ENCODE peak calls at places on chromosomes 11 and 22, in five cellular contexts. I, O, Z, U and H are unnamed samples.

GRCh38 chr11:57746920-57747319 is 4.7 kb downstream of the BTBD18 start:
- DNase-seq in I (no peak), O (no peak), Z (no peak), U (no peak), H (no peak)

GRCh38 chr11:83037877-83038276 is 33.8 kb downstream of the RAB30 start:
- DNase-seq in I (no peak), O (no peak), Z (no peak), U (no peak), H (no peak)

GRCh38 chr22:45298934-45299505 is 10.7 kb upstream of the FAM118A start:
- DNase-seq in I (no peak), O (no peak), Z (no peak), U (no peak), H (no peak)

GRCh38 chr11:75341583-75341982 is 9.9 kb downstream of the ARRB1 start:
- DNase-seq in I (no peak), O (no peak), Z (no peak), U (no peak), H (no peak)

GRCh38 chr11:14015711-14016110 is 53.2 kb downstream of the SPON1 start:
- DNase-seq in I (no peak), O (no peak), Z (no peak), U (peak; percentile 21), H (peak; percentile 64)

GRCh38 chr11:123653405-123653996 is 923 bp downstream of the SCN3B start:
- DNase-seq in I (no peak), O (no peak), Z (no peak), U (peak; percentile 33), H (no peak)

GRCh38 chr11:57527056-57527631 is 3.4 kb downstream of the TIMM10 start:
- DNase-seq in I (peak; percentile 62), O (peak; percentile 93), Z (peak; percentile 95), U (peak; percentile 46), H (peak; percentile 93)

GRCh38 chr11:134341805-134342571 is 10.2 kb downstream of the GLB1L2 start:
- DNase-seq in I (no peak), O (no peak), Z (no peak), U (no peak), H (no peak)

GRCh38 chr22:44574057-44574456 is 76.0 kb upstream of the RTL6 start:
- DNase-seq in I (peak; percentile 24), O (no peak), Z (no peak), U (peak; percentile 13), H (no peak)

GRCh38 chr11:65504671-65505433 is 6.0 kb downstream of the MALAT1 start:
- DNase-seq in I (no peak), O (no peak), Z (no peak), U (no peak), H (no peak)

GRCh38 chr11:79220171-79220570 is 220.7 kb downstream of the TENM4 start:
- DNase-seq in I (no peak), O (no peak), Z (no peak), U (no peak), H (no peak)

GRCh38 chr22:36475341-36475740 is 6.1 kb downstream of the TXN2 start:
- DNase-seq in I (no peak), O (no peak), Z (no peak), U (no peak), H (no peak)

GRCh38 chr11:106789406-106789805 is 228.9 kb downstream of the GUCY1A2 start:
- DNase-seq in I (no peak), O (no peak), Z (no peak), U (no peak), H (no peak)

GRCh38 chr22:44975444-44976262 is 34.2 kb downstream of the PHF21B start:
- DNase-seq in I (peak; percentile 79), O (peak; percentile 98), Z (peak; percentile 67), U (peak; percentile 54), H (no peak)

GRCh38 chr11:29934115-29934638 is 82.7 kb downstream of the KCNA4 start:
- DNase-seq in I (no peak), O (no peak), Z (no peak), U (no peak), H (no peak)

GRCh38 chr22:43887391-43887790 is 4.4 kb downstream of the PNPLA5 start:
- DNase-seq in I (no peak), O (no peak), Z (no peak), U (no peak), H (no peak)

GRCh38 chr11:83819936-83820549 is 533.9 kb upstream of the CCDC90B start:
- DNase-seq in I (no peak), O (no peak), Z (peak; percentile 52), U (peak; percentile 41), H (no peak)

GRCh38 chr22:23054531-23055257 is 15.6 kb upstream of the GNAZ start:
- DNase-seq in I (no peak), O (peak; percentile 36), Z (no peak), U (no peak), H (peak; percentile 79)

GRCh38 chr22:21014202-21015050 is 539 bp upstream of the P2RX6 start:
- DNase-seq in I (peak; percentile 88), O (peak; percentile 94), Z (peak; percentile 57), U (peak; percentile 74), H (peak; percentile 94)

DNA sequence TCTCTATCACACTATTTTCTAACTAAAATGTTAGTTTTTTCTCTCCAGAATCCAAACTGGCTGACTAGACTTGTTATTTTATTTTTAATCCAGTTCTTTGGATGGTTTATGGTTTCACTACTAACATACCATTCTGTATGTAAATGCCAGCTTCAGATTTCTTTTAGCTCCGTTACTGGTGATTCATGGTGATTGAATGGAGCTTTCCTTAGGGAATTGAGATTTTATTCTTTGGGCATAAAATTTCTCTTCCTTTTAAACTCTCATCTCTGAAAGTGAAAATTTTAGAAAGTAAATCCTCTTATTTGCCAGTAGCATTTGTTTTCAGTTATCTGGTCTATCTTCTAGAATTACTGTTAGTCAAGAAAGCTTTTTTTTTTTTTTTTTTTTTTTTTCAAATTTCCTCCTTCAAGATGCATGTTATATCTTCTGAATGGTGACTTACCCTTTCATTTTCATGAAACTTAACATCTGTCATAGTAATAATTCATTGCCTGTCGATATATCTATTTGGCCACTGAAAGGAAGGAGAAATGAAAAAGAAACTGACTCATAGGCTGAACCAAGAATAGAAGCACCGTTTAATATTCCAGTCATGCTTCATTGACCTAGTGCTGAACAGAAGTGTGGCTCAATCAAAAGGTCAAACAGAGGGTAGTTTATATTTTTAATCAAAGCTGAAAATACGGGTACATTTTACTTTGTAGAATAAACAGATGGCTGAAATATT is 6.4 kb downstream of the ENDOD1 start:
- DNase-seq in I (no peak), O (no peak), Z (no peak), U (no peak), H (no peak)
- TF ChIP-seq EP300 in I (no peak), O (no peak), Z (no peak), U (no peak), H (no peak)

GRCh38 chr11:61787928-61788491 is 4.4 kb downstream of the TMEM258 start:
- DNase-seq in I (no peak), O (peak; percentile 75), Z (no peak), U (peak; percentile 85), H (no peak)
- TF ChIP-seq POLR2A in I (no peak), O (no peak), Z (no peak), U (no peak), H (no peak)

DNA sequence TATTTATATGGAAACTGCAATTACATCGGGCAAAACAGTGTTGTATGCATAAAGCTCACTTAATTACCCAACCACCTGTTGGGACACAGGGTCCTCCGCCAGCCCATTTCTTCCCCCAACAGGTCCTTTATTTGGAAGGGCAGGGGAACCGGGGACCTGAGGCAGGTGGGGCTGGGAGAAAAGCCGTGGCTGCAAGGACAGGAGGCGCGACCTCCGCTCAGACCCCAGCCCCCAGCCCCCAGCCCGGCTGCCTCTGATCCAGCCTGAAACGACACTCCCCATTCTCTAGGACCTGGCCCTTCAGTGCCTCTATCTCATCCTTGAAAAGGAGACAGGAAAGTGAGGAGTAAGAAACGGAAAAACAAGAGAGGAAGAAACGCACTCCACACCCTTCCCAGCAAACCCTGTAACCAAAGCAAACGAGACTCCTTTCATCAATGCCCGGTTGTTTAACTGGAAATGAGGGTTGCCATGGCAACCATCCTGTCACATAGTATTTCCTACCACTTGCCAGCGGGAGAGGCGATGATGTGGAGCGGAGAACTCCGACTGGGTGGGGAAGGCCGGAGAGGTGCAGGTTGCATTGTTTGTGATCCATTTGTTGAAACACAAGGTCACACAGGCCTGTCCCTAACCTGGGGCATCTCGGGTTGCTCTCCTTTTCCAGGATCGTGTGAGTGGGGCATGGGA is 610.1 kb downstream of the BUD13 start:
- DNase-seq in I (no peak), O (peak; percentile 53), Z (no peak), U (no peak), H (peak; percentile 89)
- TF ChIP-seq EP300 in I (no peak), O (no peak), Z (no peak), U (no peak), H (no peak)

DNA sequence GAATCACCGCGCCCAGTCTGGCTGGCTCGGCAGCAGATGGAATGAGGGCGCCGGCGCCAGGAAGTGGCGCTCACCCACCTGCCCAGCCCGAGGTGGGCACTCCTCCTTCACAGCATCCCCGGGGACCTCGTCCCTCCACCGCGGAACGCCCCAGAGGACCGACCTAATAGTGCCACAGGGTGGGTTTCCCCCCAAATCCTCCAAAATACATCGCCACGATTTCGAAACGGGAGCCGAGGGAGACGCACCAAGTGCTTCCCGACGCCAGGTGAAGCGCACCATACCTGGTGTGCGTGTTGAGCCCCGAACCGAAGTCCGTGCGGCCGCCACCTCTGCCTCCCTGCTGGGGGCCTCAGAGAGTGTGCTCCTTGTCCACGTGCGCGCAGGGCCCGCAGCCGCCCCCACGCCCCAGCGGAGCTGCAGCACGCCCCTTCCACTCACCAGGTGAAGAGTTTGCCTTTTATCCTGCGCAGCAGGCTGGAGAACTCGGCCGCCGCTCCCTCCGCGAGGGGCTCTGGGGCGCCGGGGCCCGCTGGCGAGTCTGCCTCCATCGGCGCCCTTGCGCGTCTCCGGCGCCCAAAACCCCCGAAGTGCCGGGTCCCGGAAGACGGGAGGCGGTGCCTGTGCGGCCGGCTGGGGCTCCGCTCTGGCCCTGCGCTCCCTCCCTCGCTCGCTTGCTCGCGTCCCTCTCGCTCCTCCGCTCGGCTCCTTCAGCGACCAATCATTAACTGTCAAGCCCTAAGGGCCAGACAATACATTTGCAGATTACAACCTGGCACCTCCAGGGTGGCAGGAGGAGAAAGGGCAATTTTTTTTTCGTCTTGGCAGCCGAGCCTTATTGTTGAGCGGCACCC is at the start of gene SLC35F2:
- DNase-seq in I (peak; percentile 38), O (peak; percentile 85), Z (no peak), U (peak; percentile 55), H (no peak)
- TF ChIP-seq POLR2A in I (no peak), O (no peak), Z (no peak), U (peak; percentile 44), H (no peak)

DNA sequence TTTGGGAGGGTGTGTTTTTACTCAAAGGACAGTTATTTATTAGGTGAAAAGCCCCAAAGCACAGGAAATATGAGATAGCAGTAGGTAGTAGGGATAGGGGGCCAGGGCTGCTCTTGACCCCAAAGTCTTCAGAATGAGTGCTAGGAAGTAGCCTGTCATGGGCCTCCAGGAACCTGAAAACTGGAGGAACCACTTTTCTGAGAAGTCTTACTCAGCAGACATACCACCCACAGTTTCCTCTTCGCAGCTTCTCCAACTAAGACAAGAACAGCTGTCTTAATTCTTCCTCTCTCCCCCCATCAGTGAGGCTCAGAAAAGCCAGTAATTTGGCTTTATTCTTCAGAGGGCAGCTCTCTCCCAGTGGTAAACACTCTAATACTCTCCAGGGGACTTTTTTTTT is 84.0 kb upstream of the CTSC start:
- DNase-seq in I (no peak), O (no peak), Z (no peak), U (no peak), H (no peak)
- TF ChIP-seq EP300 in I (no peak), O (no peak), Z (no peak), U (no peak), H (no peak)